ENCODE peak calls at places on chromosomes 3 and 15, in nine cellular contexts. N is stomach, I is GM13977, T is lower leg skin, B is upper lobe of right lung, D is GM23338, E is dorsolateral prefrontal cortex, S is HFFc6, O is A673. A is an unnamed sample.

GRCh38 chr15:99503411-99503810 is 62.4 kb upstream of the MEF2A start:
- DNase-seq in I (peak), T (no peak), B (no peak), N (no peak), D (no peak), S (no peak), O (no peak), E (no peak), A (no peak)

GRCh38 chr15:98597666-98598065 is 50.7 kb upstream of the IGF1R start:
- DNase-seq in B (no peak), S (no peak), I (no peak), E (no peak), N (no peak), T (no peak), D (peak), O (no peak), A (no peak)

GRCh38 chr3:4061854-4062360 is 241.3 kb upstream of the SETMAR start:
- DNase-seq in O (no peak), S (no peak), B (no peak), T (no peak), D (no peak), I (no peak), E (no peak), N (no peak), A (no peak)

GRCh38 chr15:78195735-78196201 is 38.6 kb downstream of the ACSBG1 start:
- DNase-seq in I (peak), N (peak), S (no peak), O (peak), E (no peak), B (peak), T (peak), D (peak), A (peak)

GRCh38 chr15:56837281-56837680 is 81.2 kb upstream of the TCF12 start:
- DNase-seq in B (no peak), N (no peak), T (no peak), D (no peak), O (no peak), E (no peak), S (peak), I (no peak), A (no peak)

GRCh38 chr3:65532749-65533148 is 506.0 kb downstream of the MAGI1 start:
- DNase-seq in T (no peak), B (no peak), S (no peak), N (no peak), I (no peak), O (no peak), E (no peak), D (no peak), A (no peak)

GRCh38 chr15:73270366-73271097 is 98.2 kb downstream of the HCN4 start:
- DNase-seq in I (no peak), S (no peak), O (no peak), T (no peak), D (no peak), N (no peak), E (no peak), B (no peak), A (no peak)

GRCh38 chr3:171801738-171802600 is 8.3 kb downstream of the PLD1 start:
- DNase-seq in E (no peak), I (no peak), D (no peak), S (peak), O (no peak), B (no peak), T (no peak), N (no peak), A (no peak)

GRCh38 chr3:46670000-46670890 is 23.2 kb downstream of the ALS2CL start:
- DNase-seq in E (peak), T (peak), D (no peak), B (peak), S (no peak), O (no peak), I (no peak), N (peak), A (no peak)

GRCh38 chr3:138919304-138919703 is 27.6 kb downstream of the FOXL2 start:
- DNase-seq in E (no peak), T (no peak), S (no peak), N (no peak), B (no peak), O (no peak), D (no peak), I (no peak), A (no peak)

GRCh38 chr3:151371531-151371930 is 13.0 kb downstream of the P2RY12 start:
- DNase-seq in T (no peak), S (peak), I (no peak), D (no peak), B (no peak), N (no peak), O (no peak), E (no peak), A (no peak)

DNA sequence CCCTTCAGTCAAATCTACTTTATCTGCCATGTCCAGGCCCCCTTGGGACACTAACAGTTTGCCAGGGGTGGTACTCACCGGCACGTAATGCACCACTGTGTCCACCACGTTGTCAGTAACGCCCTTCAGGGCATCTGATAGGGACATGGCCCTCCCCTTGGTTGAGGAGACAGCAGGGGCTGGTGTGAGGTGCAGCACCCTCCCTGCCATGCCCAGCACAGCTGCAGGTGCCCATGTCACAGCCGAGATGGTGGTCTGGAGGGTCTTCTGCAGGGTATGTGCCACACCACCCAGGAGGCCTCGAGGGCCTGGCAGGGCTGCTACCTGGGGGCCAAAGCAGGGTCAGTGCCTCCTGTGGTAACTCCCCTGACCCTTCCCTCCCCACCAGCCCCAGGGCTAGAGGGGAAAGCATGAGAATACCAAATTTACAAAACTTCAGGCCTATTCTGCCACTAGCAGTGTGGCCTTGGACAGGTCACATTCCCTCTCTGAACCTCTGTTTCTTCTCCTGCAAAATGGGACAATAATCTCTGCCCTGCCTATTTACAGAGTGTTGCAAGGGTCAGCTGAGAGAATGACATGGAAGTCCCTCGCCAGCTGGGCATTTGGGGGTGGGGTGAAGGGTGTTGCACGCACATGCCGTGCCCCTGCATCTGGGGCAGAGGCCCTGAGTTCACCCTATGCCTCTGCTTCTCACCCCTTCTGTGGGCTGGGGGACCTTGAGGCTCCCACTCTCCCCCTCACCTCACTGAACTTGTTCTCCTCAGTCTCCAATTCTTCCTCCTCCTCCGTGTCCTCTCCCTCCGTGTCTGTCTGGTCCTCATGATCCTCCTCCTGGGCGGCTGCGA is 11.8 kb upstream of the KIF7 start:
- DNase-seq in S (no peak), T (peak), I (no peak), N (no peak), D (no peak), E (no peak), B (no peak), O (no peak), A (no peak)
- TF ChIP-seq CTCF in S (no peak), T (no peak), I (no peak), N (no peak), D (no peak), E (no peak), B (no peak), O (no peak), A (no peak)

GRCh38 chr3:116413319-116413718 is 32.0 kb downstream of the LSAMP start:
- DNase-seq in D (peak), T (no peak), B (no peak), I (no peak), S (no peak), E (no peak), O (peak), N (no peak), A (no peak)
- TF ChIP-seq CTCF in D (peak), T (no peak), B (no peak), I (no peak), S (no peak), E (peak), O (peak), N (no peak), A (no peak)

GRCh38 chr3:41304603-41305002 is 105.3 kb downstream of the CTNNB1 start:
- DNase-seq in I (no peak), O (peak), B (no peak), E (peak), S (no peak), D (no peak), N (no peak), T (no peak), A (no peak)

GRCh38 chr3:41297750-41298149 is 98.4 kb downstream of the CTNNB1 start:
- DNase-seq in D (no peak), N (no peak), S (no peak), B (no peak), O (no peak), I (no peak), E (no peak), T (no peak), A (no peak)

GRCh38 chr3:41301548-41301947 is 102.2 kb downstream of the CTNNB1 start:
- DNase-seq in B (no peak), S (no peak), D (no peak), E (no peak), N (no peak), I (no peak), T (no peak), O (no peak), A (no peak)

GRCh38 chr3:41299036-41299435 is 99.7 kb downstream of the CTNNB1 start:
- DNase-seq in E (no peak), N (no peak), S (no peak), T (no peak), D (no peak), B (no peak), O (no peak), I (no peak), A (no peak)

GRCh38 chr3:41302295-41302694 is 103.0 kb downstream of the CTNNB1 start:
- DNase-seq in E (no peak), S (no peak), B (no peak), D (no peak), I (no peak), N (no peak), T (no peak), O (no peak), A (no peak)
- TF ChIP-seq CTCF in E (no peak), S (no peak), B (no peak), D (no peak), I (no peak), N (no peak), T (no peak), O (no peak), A (no peak)

DNA sequence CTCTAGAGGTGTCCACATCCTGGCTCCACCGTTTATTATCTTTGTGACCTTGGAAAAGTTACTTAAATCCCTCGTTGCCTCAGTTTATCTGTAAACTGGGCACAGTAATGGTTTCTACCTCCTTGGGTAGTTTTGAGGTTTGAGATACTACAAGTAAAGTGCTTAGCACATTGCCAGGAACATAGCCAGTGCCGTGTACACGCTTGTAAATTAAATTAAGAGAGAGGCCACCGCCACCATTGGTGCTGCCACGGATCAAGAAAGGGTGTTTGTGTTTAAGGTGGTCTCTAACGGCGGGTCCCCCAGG is 5.8 kb upstream of the WNT7A start:
- DNase-seq in D (no peak), N (no peak), E (no peak), S (no peak), O (no peak), I (no peak), T (peak), B (no peak), A (no peak)
- TF ChIP-seq CTCF in D (no peak), N (peak), E (no peak), S (peak), O (no peak), I (no peak), T (no peak), B (no peak), A (no peak)

DNA sequence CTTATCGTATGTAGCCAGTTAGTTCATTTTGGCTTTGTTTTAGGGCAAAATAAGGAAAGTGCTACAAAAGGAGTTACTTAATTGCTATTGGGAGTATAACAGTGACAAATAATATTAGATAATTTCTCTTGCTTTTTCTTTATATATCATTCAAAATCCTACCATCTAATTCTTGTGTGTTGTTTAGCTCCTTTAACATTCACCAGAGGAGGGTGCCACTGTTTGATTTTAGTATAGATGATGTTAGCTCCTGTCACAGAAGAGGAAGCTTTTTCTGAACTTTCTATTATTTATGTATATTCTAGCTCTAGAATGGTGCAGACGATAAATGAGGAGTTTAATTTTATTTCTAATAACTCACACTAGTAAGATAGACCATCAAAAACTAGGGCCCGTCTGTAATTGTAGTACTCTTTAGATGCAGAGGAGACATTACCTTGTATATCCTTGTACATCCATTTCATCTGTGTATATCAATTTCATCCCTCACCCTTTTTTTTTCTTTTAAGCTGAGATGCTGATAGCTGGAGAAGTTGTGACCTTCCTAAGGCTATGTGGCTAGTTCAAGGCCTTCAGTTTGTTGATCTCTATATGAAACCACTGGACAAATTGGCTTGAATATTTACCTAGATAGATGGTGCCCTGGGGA is 3.0 kb downstream of the PPM1L start:
- DNase-seq in D (no peak), E (no peak), B (no peak), T (no peak), N (no peak), O (no peak), S (no peak), I (no peak), A (no peak)
- TF ChIP-seq CTCF in D (no peak), E (peak), B (no peak), T (no peak), N (no peak), O (no peak), S (no peak), I (no peak), A (no peak)

GRCh38 chr15:55297315-55297714 is 7.7 kb upstream of the RAB27A start:
- DNase-seq in S (no peak), I (no peak), T (no peak), D (no peak), N (no peak), O (no peak), E (no peak), B (no peak), A (no peak)
- TF ChIP-seq CTCF in S (no peak), I (no peak), T (no peak), D (no peak), N (no peak), O (no peak), E (no peak), B (no peak), A (no peak)